ENCODE peak calls at places on chromosomes 4 and X, in eight cellular contexts. L is left ventricle myocardium inferior, J is cardiac muscle cell, W is lung, G is uterus, U is HCT116, P is heart left ventricle, N is fibroblast of lung. X is an unnamed sample.

GRCh38 chr4:140163029-140163810 is 9.2 kb upstream of the MAML3 start:
- DNase-seq in P (peak; percentile 25), J (no peak), W (no peak), N (peak; percentile 78), G (peak; percentile 38), L (no peak), U (no peak), X (no peak)

GRCh38 chr4:66681962-66682361 is 863.3 kb downstream of the CENPC start:
- DNase-seq in U (no peak), N (no peak), L (no peak), P (no peak), J (no peak), G (no peak), W (no peak), X (no peak)

GRCh38 chrX:110280954-110281353 is 36.9 kb downstream of the AMMECR1 start:
- DNase-seq in U (no peak), G (no peak), W (no peak), J (no peak), P (no peak), N (peak; percentile 71), L (no peak), X (no peak)

GRCh38 chrX:16836371-16836770 is 33.8 kb downstream of the RBBP7 start:
- DNase-seq in G (no peak), P (no peak), L (no peak), J (peak; percentile 59), N (peak; percentile 49), W (no peak), U (no peak), X (no peak)

GRCh38 chr4:184838249-184839074 is 12.7 kb upstream of the ACSL1 start:
- DNase-seq in W (no peak), N (peak; percentile 26), G (no peak), L (no peak), U (no peak), P (no peak), J (no peak), X (no peak)

GRCh38 chr4:73698217-73698616 is 42.2 kb upstream of the CXCL8 start:
- DNase-seq in L (no peak), G (no peak), W (no peak), J (no peak), U (no peak), P (no peak), N (no peak), X (no peak)

GRCh38 chr4:65392488-65392887 is 277.8 kb downstream of the EPHA5 start:
- DNase-seq in G (no peak), N (no peak), L (no peak), P (no peak), U (no peak), J (no peak), W (no peak), X (no peak)

GRCh38 chr4:122746485-122746965 is 14.0 kb downstream of the BBS12 start:
- DNase-seq in N (no peak), W (no peak), J (no peak), U (no peak), G (no peak), P (no peak), L (no peak), X (no peak)

GRCh38 chr4:166324321-166324720 is 451.3 kb downstream of the TLL1 start:
- DNase-seq in J (peak; percentile 10), G (no peak), L (no peak), P (no peak), U (peak; percentile 37), N (peak; percentile 6), W (no peak), X (no peak)

GRCh38 chr4:80173841-80174240 is 23.5 kb upstream of the PRDM8 start:
- DNase-seq in L (no peak), W (no peak), G (no peak), J (no peak), P (no peak), N (no peak), U (no peak), X (no peak)

GRCh38 chr4:71411976-71412375 is 73.2 kb downstream of the SLC4A4 start:
- DNase-seq in J (no peak), N (peak; percentile 13), U (no peak), P (no peak), G (no peak), L (no peak), W (no peak), X (no peak)

GRCh38 chrX:22818061-22818460 is 181.7 kb upstream of the DDX53 start:
- DNase-seq in L (no peak), P (no peak), J (no peak), G (no peak), N (peak; percentile 3), W (no peak), U (no peak), X (no peak)

GRCh38 chr4:150119492-150119891 is 41.2 kb downstream of the DCLK2 start:
- DNase-seq in P (no peak), N (peak; percentile 52), U (no peak), J (no peak), G (no peak), W (no peak), L (no peak), X (no peak)

GRCh38 chr4:80710748-80711451 is 319.6 kb upstream of the BMP3 start:
- DNase-seq in U (no peak), L (no peak), N (no peak), J (no peak), W (no peak), P (no peak), G (no peak), X (no peak)

GRCh38 chr4:124459196-124459921 is 253.2 kb downstream of the ANKRD50 start:
- DNase-seq in L (no peak), U (no peak), G (no peak), W (no peak), J (no peak), P (no peak), N (no peak), X (no peak)

GRCh38 chrX:17631647-17632046 is 105.6 kb upstream of the SCML1 start:
- DNase-seq in P (no peak), G (no peak), W (no peak), J (no peak), U (no peak), L (no peak), N (no peak), X (no peak)

GRCh38 chrX:119121341-119121740 is 6.3 kb downstream of the KIAA1210 start:
- DNase-seq in G (no peak), J (peak; percentile 17), W (no peak), P (no peak), L (no peak), N (peak; percentile 59), U (no peak), X (no peak)

GRCh38 chrX:119118780-119119395 is 8.7 kb downstream of the KIAA1210 start:
- DNase-seq in P (peak; percentile 28), J (peak; percentile 63), G (peak; percentile 38), N (peak; percentile 50), L (peak; percentile 26), U (peak; percentile 27), W (no peak), X (peak; percentile 14)
- H3K27me3 ChIP-seq in P (no peaks in the 10 kb centered on the region), J (no peaks in the 10 kb centered on the region), G (no peaks in the 10 kb centered on the region), N (peaks cover 5% of the 10 kb centered on the region), L (no peaks in the 10 kb centered on the region), U (no peaks in the 10 kb centered on the region), W (no peaks in the 10 kb centered on the region), X (no peaks in the 10 kb centered on the region)

GRCh38 chr4:86967798-86968197 is 33.0 kb downstream of the AFF1 start:
- DNase-seq in J (no peak), N (no peak), W (no peak), U (no peak), P (no peak), G (no peak), L (no peak), X (no peak)

GRCh38 chr4:86971355-86971683 is 36.5 kb downstream of the AFF1 start:
- DNase-seq in J (no peak), L (no peak), G (no peak), P (no peak), U (no peak), N (no peak), W (no peak), X (no peak)

GRCh38 chr4:86968477-86969015 is 33.7 kb downstream of the AFF1 start:
- DNase-seq in N (no peak), U (no peak), P (no peak), L (no peak), W (no peak), J (no peak), G (no peak), X (no peak)

GRCh38 chr4:86972997-86973396 is 38.2 kb downstream of the AFF1 start:
- DNase-seq in P (no peak), G (no peak), L (no peak), N (peak; percentile 33), W (peak; percentile 70), U (no peak), J (peak; percentile 19), X (no peak)

DNA sequence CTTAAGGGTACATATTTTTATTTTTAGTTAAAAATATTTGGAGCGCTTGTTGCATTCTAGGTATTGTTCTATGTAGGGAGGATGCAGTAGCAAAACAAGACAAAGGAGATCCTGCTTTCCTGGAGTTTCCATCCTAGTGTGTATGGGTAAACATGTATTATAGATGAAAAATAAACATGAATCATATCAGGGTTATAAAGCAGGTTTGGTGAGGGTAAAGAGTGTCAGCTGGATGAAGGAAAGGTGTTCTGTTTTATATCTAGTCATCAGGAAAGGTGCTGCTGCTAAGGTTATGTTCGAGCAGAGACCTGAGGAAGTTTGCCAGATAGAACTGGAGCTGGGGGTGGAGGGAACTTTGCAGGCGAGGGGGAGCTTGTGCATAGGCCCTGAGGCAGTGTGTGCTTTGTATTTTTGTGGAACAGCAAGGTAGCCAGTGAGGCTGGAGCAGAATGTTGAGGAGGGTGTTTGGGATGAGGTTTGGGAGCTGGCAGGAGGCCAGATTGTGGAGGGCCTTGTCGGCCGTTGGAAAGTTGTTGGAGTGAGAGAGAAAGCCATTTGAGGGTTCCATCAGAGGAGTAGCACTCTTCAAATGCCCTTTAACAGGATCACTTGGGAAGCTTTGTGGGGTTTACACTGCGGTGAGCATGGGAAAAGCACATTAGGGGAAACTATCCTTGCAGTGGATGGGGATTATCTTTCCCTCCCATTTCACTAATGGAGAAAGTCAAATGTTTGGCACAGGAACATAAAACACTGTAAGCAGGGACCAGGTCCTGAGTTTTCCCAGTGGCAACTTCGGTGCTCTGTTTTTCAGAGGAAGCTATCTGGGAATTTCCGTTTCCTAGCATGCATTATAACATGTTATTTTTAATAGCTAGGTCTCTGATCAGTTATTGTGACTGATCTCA is 35.9 kb downstream of the AFF1 start:
- DNase-seq in U (no peak), G (no peak), J (peak; percentile 58), W (no peak), P (no peak), N (no peak), L (no peak), X (no peak)
- H3K4me1 ChIP-seq in U (peaks cover 10% of the 10 kb centered on the region), G (no peaks in the 10 kb centered on the region), J (peaks cover 40% of the 10 kb centered on the region), W (peaks cover 21% of the 10 kb centered on the region), P (peaks cover 33% of the 10 kb centered on the region), N (no peaks in the 10 kb centered on the region), L (peaks cover 68% of the 10 kb centered on the region), X (no peaks in the 10 kb centered on the region)

DNA sequence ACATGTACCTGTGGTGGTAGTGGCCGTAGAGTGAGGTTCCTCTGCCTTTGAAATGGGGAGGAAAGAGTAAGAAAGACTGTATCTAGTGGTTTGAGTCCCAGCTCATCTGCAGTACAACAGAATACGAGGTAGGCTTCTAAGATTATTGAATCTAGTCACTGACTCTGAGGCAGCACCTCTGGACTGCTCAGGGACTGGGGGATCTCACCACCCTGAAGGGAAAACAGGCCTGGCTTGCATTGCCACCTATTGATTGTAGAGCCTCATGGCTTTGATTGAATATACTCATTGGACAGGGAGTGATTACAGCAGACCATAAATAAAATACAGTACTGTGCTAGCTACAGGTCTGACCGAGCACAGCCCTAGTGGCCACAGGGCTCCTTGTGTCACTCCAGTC is 50.5 kb downstream of the GPR174 start:
- DNase-seq in P (no peak), W (no peak), J (no peak), L (no peak), N (no peak), G (no peak), U (no peak), X (no peak)
- H3K27me3 ChIP-seq in P (no peaks in the 10 kb centered on the region), W (no peaks in the 10 kb centered on the region), J (no peaks in the 10 kb centered on the region), L (no peaks in the 10 kb centered on the region), N (no peaks in the 10 kb centered on the region), G (peaks cover 7% of the 10 kb centered on the region), U (no peaks in the 10 kb centered on the region), X (no peaks in the 10 kb centered on the region)

GRCh38 chr4:78553526-78554060 is 2.0 kb downstream of the ANXA3 start:
- DNase-seq in N (peak; percentile 33), G (no peak), L (no peak), W (no peak), J (no peak), P (no peak), U (no peak), X (no peak)
- H3K4me1 ChIP-seq in N (no peaks in the 10 kb centered on the region), G (no peaks in the 10 kb centered on the region), L (peaks cover 39% of the 10 kb centered on the region), W (no peaks in the 10 kb centered on the region), J (peaks cover 16% of the 10 kb centered on the region), P (peaks cover 6% of the 10 kb centered on the region), U (peaks cover 69% of the 10 kb centered on the region), X (no peaks in the 10 kb centered on the region)